ENCODE peak calls at places on chromosomes 7 and 10, in six cellular contexts. L is GM12864, V is GM04503, U is fibroblast of pulmonary artery, Z is memory B cell, E is cardiac muscle cell. X is an unnamed sample.

GRCh38 chr7:78346824-78347223 is 548.3 kb downstream of the PHTF2 start:
- DNase-seq in Z (no peak), V (no peak), E (no peak), U (no peak), L (no peak), X (no peak)

GRCh38 chr7:27419581-27420177 is 177.1 kb downstream of the EVX1 start:
- DNase-seq in U (peak; percentile 38), Z (no peak), V (no peak), L (no peak), E (no peak), X (no peak)

GRCh38 chr7:142412551-142413193 is 154.8 kb upstream of the PRSS58 start:
- DNase-seq in V (no peak), E (peak; percentile 40), L (peak; percentile 29), Z (no peak), U (peak; percentile 61), X (no peak)

GRCh38 chr7:51366930-51367613 is 50.5 kb upstream of the COBL start:
- DNase-seq in L (no peak), U (peak; percentile 55), E (peak; percentile 83), Z (no peak), V (no peak), X (no peak)

GRCh38 chr10:4844864-4845263 is 18.9 kb downstream of the AKR1E2 start:
- DNase-seq in E (no peak), L (no peak), Z (no peak), U (no peak), V (no peak), X (no peak)

GRCh38 chr7:102473271-102473991 is 5.3 kb downstream of the POLR2J start:
- DNase-seq in U (no peak), V (no peak), Z (no peak), E (no peak), L (no peak), X (no peak)

GRCh38 chr7:140059288-140060242 is 3.2 kb downstream of the PARP12 start:
- DNase-seq in V (peak; percentile 55), Z (no peak), E (no peak), U (peak; percentile 94), L (no peak), X (no peak)

GRCh38 chr7:48111596-48111995 is 22.5 kb downstream of the UPP1 start:
- DNase-seq in Z (no peak), L (no peak), U (no peak), V (no peak), E (no peak), X (no peak)

GRCh38 chr7:140418653-140419052 is 14.8 kb downstream of the RAB19 start:
- DNase-seq in L (no peak), E (no peak), U (no peak), V (no peak), Z (no peak), X (no peak)

GRCh38 chr7:99098824-99099498 is 44.9 kb downstream of the SMURF1 start:
- DNase-seq in U (no peak), Z (no peak), E (no peak), V (no peak), L (no peak), X (no peak)

X was measured in GM12878.